ENCODE peak calls at places on chromosomes 13 and 19, in nine cellular contexts. D is activated CD8-positive, alpha-beta memory T cell treated with anti-CD3 and anti-CD28 coated beads, Interleukin-2, amount 50 U/mL, for 4 hours; P is left kidney; C is activated CD4-positive, alpha-beta T cell treated with anti-CD3 and anti-CD28 coated beads for 1 hour; F is myocyte; X is psoas muscle; J is colonic mucosa; L is ovary; I is ELF-1. H is an unnamed sample.

GRCh38 chr13:36362251-36362650 is 16.1 kb upstream of the SPART start:
- DNase-seq in D (no peak), P (no peak), C (no peak), F (peak; percentile 20), X (no peak), J (no peak), L (no peak), I (no peak), H (no peak)

GRCh38 chr13:39496487-39496998 is 106.5 kb downstream of the LHFPL6 start:
- DNase-seq in D (no peak), P (no peak), C (no peak), F (no peak), X (no peak), J (no peak), L (no peak), I (no peak), H (no peak)

GRCh38 chr13:114032121-114032799 is 58.4 kb upstream of the C13orf46 start:
- DNase-seq in D (no peak), P (peak; percentile 68), C (no peak), F (peak; percentile 69), X (no peak), J (no peak), L (no peak), I (peak; percentile 68), H (no peak)

GRCh38 chr13:71828564-71828963 is 38.4 kb downstream of the DACH1 start:
- DNase-seq in D (no peak), P (no peak), C (no peak), F (no peak), X (no peak), J (no peak), L (no peak), I (no peak), H (no peak)

GRCh38 chr13:45055902-45056648 is 64.2 kb upstream of the GTF2F2 start:
- DNase-seq in D (no peak), P (no peak), C (no peak), F (peak; percentile 92), X (no peak), J (peak; percentile 28), L (peak; percentile 31), I (peak; percentile 44), H (no peak)

GRCh38 chr13:46211116-46211515 is 612 bp upstream of the LRRC63 start:
- DNase-seq in D (peak; percentile 33), P (peak; percentile 47), C (no peak), F (no peak), X (no peak), J (no peak), L (no peak), I (no peak), H (peak; percentile 22)

GRCh38 chr13:30972888-30973377 is 40.5 kb downstream of the TEX26 start:
- DNase-seq in D (no peak), P (no peak), C (no peak), F (no peak), X (no peak), J (no peak), L (no peak), I (no peak), H (no peak)

GRCh38 chr13:31431722-31432137 is 232.0 kb downstream of the B3GLCT start:
- DNase-seq in D (peak; percentile 30), P (peak; percentile 54), C (no peak), F (peak; percentile 52), X (peak; percentile 62), J (peak; percentile 46), L (no peak), I (peak; percentile 60), H (peak; percentile 77)

GRCh38 chr13:93505104-93505952 is 278.7 kb downstream of the GPC6 start:
- DNase-seq in D (no peak), P (peak; percentile 39), C (no peak), F (no peak), X (no peak), J (no peak), L (no peak), I (no peak), H (no peak)

GRCh38 chr13:110012102-110012739 is 225.8 kb upstream of the IRS2 start:
- DNase-seq in D (no peak), P (no peak), C (no peak), F (peak; percentile 97), X (no peak), J (no peak), L (no peak), I (no peak), H (no peak)

GRCh38 chr13:20182231-20182846 is 10.4 kb downstream of the GJB2 start:
- DNase-seq in D (peak; percentile 45), P (peak; percentile 85), C (no peak), F (peak; percentile 80), X (no peak), J (no peak), L (no peak), I (peak; percentile 75), H (peak; percentile 79)

GRCh38 chr13:79870766-79871165 is 389.8 kb downstream of the NDFIP2 start:
- DNase-seq in D (no peak), P (no peak), C (no peak), F (no peak), X (no peak), J (no peak), L (no peak), I (no peak), H (no peak)

GRCh38 chr13:46743191-46743590 is 53.8 kb downstream of the ESD start:
- DNase-seq in D (no peak), P (no peak), C (no peak), F (no peak), X (no peak), J (no peak), L (no peak), I (no peak), H (no peak)

GRCh38 chr19:17205237-17206140 is 9.7 kb upstream of the USE1 start:
- DNase-seq in D (peak; percentile 63), P (peak; percentile 78), C (peak; percentile 52), F (peak; percentile 32), X (peak; percentile 76), J (peak; percentile 75), L (peak; percentile 59), I (peak; percentile 87), H (peak; percentile 90)

GRCh38 chr19:35903550-35904179 is 1.3 kb downstream of the HCST start:
- DNase-seq in D (peak; percentile 92), P (peak; percentile 87), C (peak; percentile 87), F (no peak), X (peak; percentile 85), J (peak; percentile 76), L (peak; percentile 67), I (peak; percentile 66), H (peak; percentile 95)

GRCh38 chr19:30450101-30450500 is 77.9 kb downstream of the ZNF536 start:
- DNase-seq in D (no peak), P (peak; percentile 82), C (no peak), F (no peak), X (no peak), J (peak; percentile 30), L (peak; percentile 65), I (peak; percentile 59), H (peak; percentile 77)

GRCh38 chr13:110027470-110028240 is 241.3 kb upstream of the IRS2 start:
- DNase-seq in D (no peak), P (no peak), C (no peak), F (no peak), X (no peak), J (no peak), L (no peak), I (no peak), H (no peak)

GRCh38 chr13:100235311-100235901 is 146.5 kb downstream of the PCCA start:
- DNase-seq in D (no peak), P (peak; percentile 70), C (no peak), F (peak; percentile 71), X (no peak), J (peak; percentile 55), L (no peak), I (no peak), H (peak; percentile 51)

GRCh38 chr19:41808663-41809566 is 12.5 kb downstream of the CEACAM3 start:
- DNase-seq in D (no peak), P (no peak), C (no peak), F (no peak), X (peak; percentile 55), J (no peak), L (no peak), I (no peak), H (no peak)

GRCh38 chr19:44111910-44112463 is 1.2 kb upstream of the ZNF225 start:
- DNase-seq in D (no peak), P (peak; percentile 88), C (no peak), F (peak; percentile 53), X (no peak), J (no peak), L (no peak), I (peak; percentile 98), H (peak; percentile 96)

GRCh38 chr19:3919793-3920192 is 13.1 kb upstream of the NMRK2 start:
- DNase-seq in D (no peak), P (no peak), C (no peak), F (no peak), X (no peak), J (no peak), L (no peak), I (no peak), H (no peak)

GRCh38 chr19:7506385-7507328 is 9.2 kb upstream of the ZNF358 start:
- DNase-seq in D (no peak), P (peak; percentile 87), C (no peak), F (peak; percentile 39), X (peak; percentile 89), J (peak; percentile 96), L (peak; percentile 72), I (peak; percentile 98), H (peak; percentile 100)

GRCh38 chr19:827710-828321 is at the start of gene AZU1:
- DNase-seq in D (no peak), P (no peak), C (no peak), F (peak; percentile 30), X (peak; percentile 53), J (no peak), L (peak; percentile 22), I (no peak), H (no peak)

GRCh38 chr19:19655641-19656343 is 7.7 kb downstream of the ATP13A1 start:
- DNase-seq in D (no peak), P (no peak), C (no peak), F (no peak), X (peak; percentile 32), J (no peak), L (peak; percentile 29), I (no peak), H (no peak)

GRCh38 chr13:32019612-32020233 is 11.9 kb upstream of the FRY start:
- DNase-seq in D (peak; percentile 20), P (peak; percentile 91), C (no peak), F (peak; percentile 69), X (no peak), J (peak; percentile 40), L (peak; percentile 47), I (peak; percentile 45), H (peak; percentile 75)

GRCh38 chr13:70523622-70524021 is 415.4 kb upstream of the KLHL1 start:
- DNase-seq in D (no peak), P (no peak), C (no peak), F (peak; percentile 1), X (no peak), J (no peak), L (no peak), I (no peak), H (no peak)

GRCh38 chr19:49811328-49811727 is 1.8 kb downstream of the FUZ start:
- DNase-seq in D (no peak), P (no peak), C (no peak), F (no peak), X (no peak), J (no peak), L (no peak), I (no peak), H (no peak)

GRCh38 chr19:31560771-31561080 is 211.5 kb upstream of the TSHZ3 start:
- DNase-seq in D (no peak), P (no peak), C (no peak), F (no peak), X (no peak), J (no peak), L (no peak), I (no peak), H (no peak)

GRCh38 chr13:113672002-113672651 is 5.1 kb downstream of the GRK1 start:
- DNase-seq in D (no peak), P (no peak), C (no peak), F (no peak), X (peak; percentile 42), J (no peak), L (no peak), I (no peak), H (no peak)

GRCh38 chr13:107130516-107130915 is 562.6 kb upstream of the ARGLU1 start:
- DNase-seq in D (no peak), P (no peak), C (no peak), F (no peak), X (no peak), J (no peak), L (no peak), I (no peak), H (no peak)

GRCh38 chr13:24605923-24606372 is 74.3 kb upstream of the ATP12A start:
- DNase-seq in D (no peak), P (no peak), C (no peak), F (peak; percentile 42), X (no peak), J (no peak), L (no peak), I (peak; percentile 30), H (peak; percentile 56)